ENCODE peak calls at places on chromosomes 11 and 22, in four cellular contexts. T is pancreas, A is iPS-NIHi11, I is HS-27A. G is an unnamed sample.

GRCh38 chr11:494761-495536 is 12.1 kb downstream of the RNH1 start:
- DNase-seq in T (peak), A (peak), I (no peak), G (no peak)

GRCh38 chr11:68010058-68011041 is at the start of gene ALDH3B1:
- DNase-seq in T (peak), A (peak), I (peak), G (no peak)

GRCh38 chr11:132595711-132596111 is 936.6 kb downstream of the OPCML start:
- DNase-seq in T (no peak), A (no peak), I (no peak), G (peak)

GRCh38 chr22:18110194-18110943 is at the start of gene TUBA8:
- DNase-seq in T (peak), A (peak), I (no peak), G (peak)

GRCh38 chr11:19646921-19647320 is 65.7 kb upstream of the NAV2 start:
- DNase-seq in T (no peak), A (no peak), I (peak), G (no peak)

GRCh38 chr11:109374441-109374840 is 47.5 kb upstream of the C11orf87 start:
- DNase-seq in T (no peak), A (no peak), I (no peak), G (no peak)

GRCh38 chr11:128965485-128965884 is 22.8 kb upstream of the TP53AIP1 start:
- DNase-seq in T (no peak), A (no peak), I (no peak), G (no peak)

GRCh38 chr22:24068717-24069116 is 57.6 kb downstream of the CABIN1 start:
- DNase-seq in T (no peak), A (no peak), I (no peak), G (peak)

GRCh38 chr11:65593518-65594414 is 1.8 kb downstream of the KCNK7 start:
- DNase-seq in T (peak), A (peak), I (no peak), G (no peak)

GRCh38 chr11:117319214-117319840 is 3.3 kb upstream of the BACE1 start:
- DNase-seq in T (no peak), A (no peak), I (peak), G (no peak)

GRCh38 chr11:128289048-128289447 is 298.3 kb downstream of the ETS1 start:
- DNase-seq in T (no peak), A (no peak), I (no peak), G (no peak)

GRCh38 chr22:49678137-49678841 is 149.4 kb downstream of the BRD1 start:
- DNase-seq in T (no peak), A (no peak), I (no peak), G (no peak)

GRCh38 chr11:70477607-70478006 is 79.3 kb downstream of the CTTN start:
- DNase-seq in T (no peak), A (no peak), I (no peak), G (no peak)

GRCh38 chr11:2743427-2744110 is 43.8 kb upstream of the KCNQ1OT1 start:
- DNase-seq in T (peak), A (no peak), I (no peak), G (no peak)

GRCh38 chr11:75277211-75277805 is 36.7 kb downstream of the TPBGL start:
- DNase-seq in T (no peak), A (no peak), I (no peak), G (no peak)

GRCh38 chr11:3823303-3823702 is 14.9 kb downstream of the PGAP2 start:
- DNase-seq in T (no peak), A (no peak), I (no peak), G (no peak)

GRCh38 chr11:46845740-46846509 is at the start of gene CKAP5:
- DNase-seq in T (peak), A (peak), I (peak), G (peak)

GRCh38 chr22:37627545-37627944 is 11.9 kb upstream of the SH3BP1 start:
- DNase-seq in T (no peak), A (no peak), I (no peak), G (no peak)

GRCh38 chr11:79363261-79363660 is 77.6 kb downstream of the TENM4 start:
- DNase-seq in T (no peak), A (peak), I (no peak), G (no peak)

GRCh38 chr11:556857-557256 is 3.7 kb downstream of the LMNTD2 start:
- DNase-seq in T (peak), A (no peak), I (no peak), G (no peak)

GRCh38 chr11:75350743-75351540 is 519 bp downstream of the ARRB1 start:
- DNase-seq in T (peak), A (peak), I (no peak), G (no peak)

GRCh38 chr11:66081505-66081904 is 11.4 kb downstream of the PACS1 start:
- DNase-seq in T (no peak), A (peak), I (no peak), G (peak)

GRCh38 chr11:9060700-9061111 is 30.7 kb downstream of the SCUBE2 start:
- DNase-seq in T (no peak), A (peak), I (no peak), G (no peak)

GRCh38 chr11:24375351-24375750 is 121.5 kb upstream of the LUZP2 start:
- DNase-seq in T (no peak), A (no peak), I (no peak), G (no peak)

GRCh38 chr11:123086315-123086714 is 24.4 kb upstream of the HSPA8 start:
- DNase-seq in T (no peak), A (no peak), I (no peak), G (no peak)

GRCh38 chr22:21933413-21933812 is 19.2 kb downstream of the PPM1F start:
- DNase-seq in T (peak), A (no peak), I (no peak), G (no peak)

GRCh38 chr11:125123947-125124633 is 12.7 kb upstream of the TMEM218 start:
- DNase-seq in T (peak), A (peak), I (no peak), G (no peak)

GRCh38 chr22:50545522-50546325 is at the start of gene KLHDC7B:
- DNase-seq in T (no peak), A (no peak), I (no peak), G (no peak)

GRCh38 chr11:112302226-112302868 is 41.7 kb upstream of the PLET1 start:
- DNase-seq in T (no peak), A (no peak), I (no peak), G (no peak)

GRCh38 chr11:12802418-12803085 is 128.3 kb downstream of the TEAD1 start:
- DNase-seq in T (peak), A (peak), I (no peak), G (peak)

GRCh38 chr22:23164091-23164490 is 16.2 kb upstream of the BCR start:
- DNase-seq in T (no peak), A (no peak), I (no peak), G (no peak)

GRCh38 chr11:789951-790350 is at the start of gene CEND1:
- DNase-seq in T (peak), A (peak), I (no peak), G (no peak)

GRCh38 chr22:49240016-49240380 is 587.7 kb downstream of the BRD1 start:
- DNase-seq in T (no peak), A (no peak), I (no peak), G (no peak)

GRCh38 chr11:128524172-128524571 is 63.2 kb downstream of the ETS1 start:
- DNase-seq in T (no peak), A (no peak), I (no peak), G (no peak)

GRCh38 chr22:37843746-37844089 is 416 bp downstream of the ANKRD54 start:
- DNase-seq in T (peak), A (peak), I (no peak), G (peak)

GRCh38 chr22:27224485-27225364 is 567.3 kb downstream of the MIAT start:
- DNase-seq in T (no peak), A (no peak), I (no peak), G (no peak)

GRCh38 chr22:42874010-42874409 is 16.9 kb upstream of the ARFGAP3 start:
- DNase-seq in T (peak), A (no peak), I (no peak), G (no peak)

GRCh38 chr11:116412118-116412889 is 360.5 kb downstream of the BUD13 start:
- DNase-seq in T (no peak), A (no peak), I (no peak), G (no peak)

GRCh38 chr11:45802531-45803317 is 2.2 kb upstream of the SLC35C1 start:
- DNase-seq in T (no peak), A (no peak), I (no peak), G (no peak)

GRCh38 chr22:43402128-43402527 is 9.7 kb upstream of the MPPED1 start:
- DNase-seq in T (no peak), A (no peak), I (no peak), G (no peak)